ENCODE peak calls at places on chromosome 6, in seven cellular contexts. I is right cardiac atrium; S is naive thymus-derived CD4-positive, alpha-beta T cell; M is pancreas; Q is lower lobe of right lung; B is spleen; A is H9. F is an unnamed sample. For H3K4me1 and H3K27me3, the result is how much of the 10 kb centered on the place peaks cover.

GRCh38 chr6:133396225-133396624 is 155.1 kb downstream of the EYA4 start:
- DNase-seq in I (no peak), S (no peak), M (no peak), Q (no peak), B (no peak), A (no peak), F (no peak)

GRCh38 chr6:56065408-56065807 is 182.0 kb downstream of the COL21A1 start:
- DNase-seq in I (no peak), S (no peak), M (no peak), Q (no peak), B (no peak), A (no peak), F (no peak)

GRCh38 chr6:145688493-145688905 is 46.8 kb downstream of the EPM2A start:
- DNase-seq in I (no peak), S (no peak), M (no peak), Q (no peak), B (no peak), A (no peak), F (no peak)

GRCh38 chr6:21947751-21948386 is 349.0 kb downstream of the PRL start:
- DNase-seq in I (no peak), S (no peak), M (no peak), Q (no peak), B (no peak), A (no peak), F (no peak)

GRCh38 chr6:130288065-130288464 is 65.3 kb upstream of the SAMD3 start:
- DNase-seq in I (no peak), S (no peak), M (no peak), Q (no peak), B (no peak), A (no peak), F (no peak)

GRCh38 chr6:17448165-17448564 is 54.8 kb downstream of the CAP2 start:
- DNase-seq in I (no peak), S (no peak), M (no peak), Q (no peak), B (no peak), A (no peak), F (no peak)

GRCh38 chr6:135901776-135902524 is 50.4 kb downstream of the PDE7B start:
- DNase-seq in I (peak), S (peak), M (peak), Q (no peak), B (no peak), A (no peak), F (peak)

GRCh38 chr6:165135889-165136288 is 173.5 kb downstream of the C6orf118 start:
- DNase-seq in I (no peak), S (no peak), M (no peak), Q (no peak), B (no peak), A (no peak), F (no peak)

GRCh38 chr6:144033816-144034540 is 25.9 kb upstream of the PLAGL1 start:
- DNase-seq in I (no peak), S (no peak), M (no peak), Q (no peak), B (no peak), A (no peak), F (no peak)

GRCh38 chr6:168526841-168527281 is 85.9 kb downstream of the SMOC2 start:
- DNase-seq in I (no peak), S (no peak), M (peak), Q (no peak), B (no peak), A (no peak), F (peak)

GRCh38 chr6:170017603-170018274 is 266.3 kb downstream of the ERMARD start:
- DNase-seq in I (no peak), S (no peak), M (no peak), Q (no peak), B (no peak), A (peak), F (no peak)

GRCh38 chr6:160333101-160333500 is 15.1 kb upstream of the SLC22A3 start:
- DNase-seq in I (no peak), S (no peak), M (no peak), Q (no peak), B (no peak), A (no peak), F (no peak)
- H3K4me1 ChIP-seq in I (under half), S (under half), M (under half), Q (under half), B (under half), A (under half), F (under half)

GRCh38 chr6:5054427-5054873 is 30.7 kb upstream of the PPP1R3G start:
- DNase-seq in I (no peak), S (no peak), M (no peak), Q (no peak), B (no peak), A (no peak), F (no peak)
- H3K27me3 ChIP-seq in I (under half), S (under half), M (under half), Q (under half), B (under half), A (under half), F (under half)

GRCh38 chr6:51765230-51765629 is 322.2 kb downstream of the PKHD1 start:
- DNase-seq in I (no peak), S (no peak), M (no peak), Q (no peak), B (no peak), A (no peak), F (no peak)

GRCh38 chr6:51768087-51768486 is 319.3 kb downstream of the PKHD1 start:
- DNase-seq in I (no peak), S (no peak), M (no peak), Q (no peak), B (no peak), A (no peak), F (no peak)
- H3K4me1 ChIP-seq in I (under half), S (under half), M (under half), Q (under half), B (under half), A (under half), F (under half)

DNA sequence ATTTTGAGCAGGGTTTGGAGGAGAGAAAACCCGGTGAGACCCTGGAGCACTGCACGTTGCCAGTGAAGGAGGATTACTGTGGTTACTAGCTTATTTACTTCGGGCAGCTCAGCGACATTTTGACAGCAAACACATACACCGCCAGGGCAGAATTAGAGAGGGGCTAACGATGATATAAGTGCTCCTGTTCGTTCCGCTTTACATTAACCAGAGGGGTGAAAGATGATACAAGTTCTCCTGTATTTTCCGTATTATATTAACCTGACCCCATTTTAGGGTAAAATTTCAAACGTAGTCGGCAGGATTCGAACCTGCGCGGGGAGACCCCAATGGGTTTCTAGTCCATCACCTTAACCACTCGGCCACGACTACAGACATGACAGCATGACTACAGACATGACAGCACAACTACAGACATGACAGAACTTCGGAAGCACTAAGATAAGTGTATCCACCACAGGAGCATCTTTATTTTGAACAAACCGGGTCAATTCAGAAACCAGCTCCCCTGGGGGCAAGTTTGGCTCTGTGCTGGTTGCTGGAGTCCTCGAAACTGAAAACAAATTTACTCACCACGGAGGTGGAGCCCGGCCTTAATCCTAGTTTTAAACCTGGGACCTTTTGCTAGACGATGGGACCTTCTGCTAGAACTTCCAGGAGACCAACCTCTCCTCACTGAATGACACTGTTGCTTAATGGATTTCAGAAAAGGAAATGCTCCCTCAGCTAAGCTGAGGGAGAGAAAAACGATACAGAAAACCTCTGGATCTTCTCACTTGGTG is 80.4 kb upstream of the ZNF184 start:
- DNase-seq in I (no peak), S (no peak), M (no peak), Q (no peak), B (no peak), A (peak), F (no peak)
- H3K27me3 ChIP-seq in I (under half), S (under half), M (half or more), Q (half or more), B (under half), A (under half), F (under half)

GRCh38 chr6:37486440-37486839 is 13.3 kb downstream of the CCDC167 start:
- DNase-seq in I (no peak), S (no peak), M (no peak), Q (no peak), B (no peak), A (no peak), F (no peak)

GRCh38 chr6:37487891-37488290 is 11.8 kb downstream of the CCDC167 start:
- DNase-seq in I (no peak), S (no peak), M (no peak), Q (no peak), B (no peak), A (no peak), F (no peak)

GRCh38 chr6:37490466-37491015 is 9.2 kb downstream of the CCDC167 start:
- DNase-seq in I (no peak), S (no peak), M (no peak), Q (no peak), B (no peak), A (peak), F (no peak)

GRCh38 chr6:37489697-37490336 is 9.9 kb downstream of the CCDC167 start:
- DNase-seq in I (peak), S (peak), M (no peak), Q (no peak), B (no peak), A (peak), F (no peak)

DNA sequence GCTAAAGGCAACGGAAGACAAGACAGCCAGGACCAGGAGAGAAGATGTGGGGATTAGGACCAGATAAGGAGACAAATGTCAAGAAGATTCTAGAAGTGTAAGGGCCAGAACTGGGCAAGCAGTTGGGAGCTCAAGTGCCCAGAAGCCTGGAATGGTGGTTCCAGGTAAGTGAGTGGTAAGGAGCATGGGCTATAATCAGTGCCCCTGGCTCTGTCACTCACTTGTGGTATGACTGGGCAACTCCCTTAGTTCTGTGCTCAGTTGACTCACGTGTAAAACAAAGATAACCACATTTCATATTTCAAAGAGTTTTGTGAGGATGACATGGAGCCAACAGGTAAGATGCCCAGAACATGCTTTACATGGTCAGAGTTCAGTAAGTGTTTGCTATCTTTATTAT is 11.2 kb downstream of the CCDC167 start:
- DNase-seq in I (no peak), S (no peak), M (no peak), Q (no peak), B (no peak), A (no peak), F (no peak)
- H3K4me1 ChIP-seq in I (under half), S (under half), M (under half), Q (under half), B (under half), A (under half), F (under half)

GRCh38 chr6:793261-793660 is 100.3 kb upstream of the EXOC2 start:
- DNase-seq in I (no peak), S (no peak), M (no peak), Q (no peak), B (no peak), A (no peak), F (no peak)
- H3K27me3 ChIP-seq in I (under half), S (under half), M (under half), Q (under half), B (under half), A (under half), F (under half)

DNA sequence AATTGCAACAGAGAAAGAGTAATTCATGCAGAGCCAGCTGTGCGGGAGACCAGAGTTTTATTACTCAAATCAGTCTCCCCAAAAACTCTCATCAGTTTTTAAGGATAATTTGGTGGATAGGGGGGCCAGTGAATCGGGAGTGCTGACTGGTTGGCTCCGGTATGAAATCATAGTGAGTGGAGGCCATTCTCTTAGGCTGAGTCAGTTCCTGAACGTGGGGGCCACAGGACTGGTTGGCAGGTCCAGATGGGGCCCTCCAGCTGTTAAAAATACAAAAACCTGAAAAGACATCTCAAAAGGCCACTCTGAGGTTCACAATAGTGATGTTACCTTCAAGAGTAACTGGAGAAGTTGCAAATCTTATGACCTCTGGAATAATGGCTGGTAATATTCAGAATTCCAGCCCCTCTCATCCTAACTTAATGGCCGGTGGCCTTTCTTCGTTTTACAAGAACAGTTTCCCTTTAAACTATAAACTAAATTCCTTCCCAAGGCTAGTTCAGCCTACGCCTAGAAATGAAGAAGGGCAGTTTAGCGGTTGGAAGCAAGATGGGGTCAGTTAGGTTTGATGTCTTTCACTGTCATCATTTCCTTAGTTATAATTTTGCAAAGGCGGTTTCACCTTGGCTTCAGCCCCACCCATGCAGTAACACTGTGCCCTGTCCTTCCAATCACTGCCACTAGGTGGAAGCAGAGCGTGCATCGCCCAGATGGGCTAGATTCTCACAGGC is 6.8 kb upstream of the MICA start:
- DNase-seq in I (peak), S (peak), M (peak), Q (peak), B (peak), A (peak), F (peak)
- H3K4me1 ChIP-seq in I (under half), S (under half), M (under half), Q (under half), B (under half), A (under half), F (under half)

GRCh38 chr6:68635706-68636513 is 828 bp downstream of the ADGRB3 start:
- DNase-seq in I (peak), S (no peak), M (no peak), Q (no peak), B (no peak), A (peak), F (peak)
- H3K27me3 ChIP-seq in I (under half), S (under half), M (under half), Q (under half), B (under half), A (under half), F (under half)

DNA sequence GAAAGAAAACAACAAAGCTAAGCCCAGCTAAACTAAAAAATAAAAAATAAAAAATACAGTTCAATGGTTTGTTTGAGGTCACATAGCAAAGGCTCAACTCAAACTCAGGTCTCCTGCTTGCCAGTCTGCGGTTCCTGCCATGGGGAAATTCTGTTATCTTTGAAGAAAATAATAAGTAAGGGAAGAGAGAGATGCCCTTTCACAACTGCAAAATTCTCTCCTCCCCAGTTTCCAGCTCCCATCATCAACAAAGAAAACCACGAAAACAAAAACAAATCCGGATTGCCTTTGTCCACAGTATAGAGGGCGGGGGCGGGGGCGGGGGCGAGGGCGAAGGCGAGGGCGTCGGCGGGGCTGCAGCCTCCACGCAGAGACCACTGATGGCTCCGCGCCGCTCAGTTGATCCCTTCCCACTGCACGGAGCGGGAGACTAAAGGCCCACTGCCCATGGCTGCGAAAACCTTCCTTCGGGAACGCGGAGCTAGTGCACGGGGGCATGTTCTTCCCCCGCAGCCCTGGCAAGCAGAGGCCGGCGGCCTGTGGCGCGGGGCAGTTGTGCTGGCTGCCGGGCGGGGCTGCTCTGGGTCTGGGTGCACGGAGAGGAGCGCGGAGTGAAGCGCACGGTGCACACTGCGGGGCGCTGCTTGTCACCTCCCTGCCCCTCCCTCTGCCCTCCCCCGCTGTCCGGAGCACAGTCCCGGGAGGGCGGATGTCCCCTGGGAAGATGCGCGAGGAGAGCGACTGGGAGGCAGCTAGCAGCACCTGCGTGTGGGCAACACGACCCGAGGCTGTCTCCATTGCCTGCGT is 54.2 kb upstream of the TPD52L1 start:
- DNase-seq in I (peak), S (peak), M (peak), Q (peak), B (peak), A (peak), F (peak)
- H3K4me1 ChIP-seq in I (under half), S (under half), M (under half), Q (under half), B (under half), A (under half), F (under half)

GRCh38 chr6:28816339-28816908 is 107.4 kb downstream of the TRIM27 start:
- DNase-seq in I (no peak), S (no peak), M (no peak), Q (no peak), B (no peak), A (no peak), F (no peak)
- H3K27me3 ChIP-seq in I (under half), S (under half), M (half or more), Q (half or more), B (half or more), A (half or more), F (under half)

F was measured in uterus.